ENCODE peak calls at places on chromosomes 12 and 14, in nine cellular contexts. U is astrocyte of the spinal cord, J is hepatocyte, E is left lung, W is transverse colon, D is heart left ventricle, G is tibial nerve, X is NB4, A is kidney. H is an unnamed sample.
A peak's percentile ranks its signal among the peaks of the same experiment; 100 is the strongest.

GRCh38 chr14:77306406-77307098 is 14.1 kb downstream of the POMT2 start:
- DNase-seq in A (no peak), U (peak; percentile 49), W (no peak), D (no peak), J (no peak), X (no peak), E (no peak), G (no peak), H (no peak)

GRCh38 chr14:92619671-92620437 is 106.3 kb downstream of the RIN3 start:
- DNase-seq in W (no peak), X (no peak), E (no peak), J (no peak), D (no peak), U (no peak), G (peak; percentile 26), A (no peak), H (no peak)

GRCh38 chr12:114774181-114774580 is 90.2 kb upstream of the TBX3 start:
- DNase-seq in D (no peak), A (no peak), E (no peak), G (no peak), X (no peak), J (no peak), W (no peak), U (peak; percentile 75), H (peak; percentile 16)

GRCh38 chr12:19695244-19696098 is 256.2 kb downstream of the AEBP2 start:
- DNase-seq in X (peak; percentile 49), A (no peak), E (no peak), W (no peak), U (no peak), G (no peak), D (no peak), J (no peak), H (no peak)

GRCh38 chr14:61609143-61609851 is 86.0 kb upstream of the HIF1A start:
- DNase-seq in U (peak; percentile 77), J (no peak), D (no peak), G (no peak), A (no peak), W (no peak), E (no peak), X (no peak), H (no peak)

GRCh38 chr12:23536293-23536692 is 413.2 kb downstream of the SOX5 start:
- DNase-seq in U (no peak), E (no peak), W (no peak), D (no peak), X (no peak), J (no peak), G (no peak), A (no peak), H (no peak)

GRCh38 chr14:100608064-100608463 is 20.8 kb upstream of the BEGAIN start:
- DNase-seq in D (no peak), X (no peak), A (no peak), E (no peak), W (no peak), J (no peak), G (no peak), U (no peak), H (no peak)

GRCh38 chr14:106141242-106142220 is 615.1 kb downstream of the TMEM121 start:
- DNase-seq in W (no peak), J (no peak), X (peak; percentile 11), A (no peak), E (no peak), D (no peak), G (no peak), U (no peak), H (no peak)

GRCh38 chr12:98274430-98275130 is 240.8 kb upstream of the TMPO start:
- DNase-seq in W (no peak), G (no peak), X (no peak), E (no peak), A (no peak), U (no peak), D (no peak), J (no peak), H (no peak)

DNA sequence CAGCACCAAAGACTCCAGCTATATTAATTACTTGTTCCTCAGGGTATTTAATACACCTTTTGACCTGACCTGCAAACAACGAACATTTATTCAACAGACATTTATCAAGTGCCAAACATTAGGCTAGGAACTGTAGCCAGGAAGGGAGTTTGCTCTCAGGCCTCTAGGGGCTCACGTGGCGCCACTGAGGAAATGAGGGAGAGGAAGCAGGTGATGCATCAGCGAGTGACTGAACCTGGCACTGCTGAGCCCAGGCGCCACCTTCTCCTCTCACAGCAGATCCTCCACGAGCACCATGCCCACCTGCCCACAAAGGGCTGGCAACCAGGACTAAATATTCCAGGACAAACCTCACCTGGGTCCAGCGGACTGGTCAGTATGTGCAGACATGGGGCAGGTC is 50.2 kb downstream of the SETD3 start:
- DNase-seq in U (no peak), J (no peak), X (peak; percentile 6), A (peak; percentile 78), G (no peak), E (no peak), W (no peak), D (no peak), H (peak; percentile 38)
- TF ChIP-seq CTCF in U (peak; percentile 44), J (peak; percentile 20), X (peak; percentile 11), A (peak; percentile 38), G (no peak), E (peak; percentile 10), W (no peak), D (peak; percentile 16), H (peak; percentile 55)

DNA sequence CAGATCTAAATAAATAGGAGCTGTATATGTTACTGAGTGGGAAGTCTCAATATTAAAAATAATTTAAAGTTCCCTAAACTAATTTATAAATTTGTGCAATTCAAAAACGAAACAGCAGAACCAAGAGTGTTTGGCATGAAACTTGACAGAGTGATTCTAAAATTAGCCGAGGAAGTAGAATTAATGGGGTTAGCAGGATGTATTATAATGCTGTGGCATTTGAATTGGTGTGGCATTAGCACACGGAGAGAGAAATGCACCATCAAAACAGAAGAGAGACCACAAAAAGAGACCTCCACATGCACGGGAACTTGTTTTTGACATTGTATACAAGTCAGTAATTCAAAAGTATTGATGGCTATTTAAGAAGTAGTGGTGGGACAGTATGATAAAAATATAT is 366.0 kb upstream of the RGS6 start:
- DNase-seq in J (no peak), W (no peak), G (no peak), D (no peak), A (no peak), X (no peak), E (no peak), U (no peak), H (no peak)
- H3K4me3 ChIP-seq in J (no peak overlapping the region), W (no peak overlapping the region), G (no peak overlapping the region), D (no peak overlapping the region), A (no peak overlapping the region), X (no peak overlapping the region), E (no peak overlapping the region), U (no peak overlapping the region), H (no peak overlapping the region)

GRCh38 chr14:105021656-105022275 is 883 bp upstream of the CDCA4 start:
- DNase-seq in W (peak; percentile 64), J (peak; percentile 73), U (no peak), G (no peak), E (peak; percentile 46), D (peak; percentile 50), A (peak; percentile 83), X (peak; percentile 76), H (peak; percentile 75)

GRCh38 chr14:105022276-105022670 is 1.4 kb upstream of the CDCA4 start:
- DNase-seq in G (no peak), A (no peak), U (no peak), E (no peak), X (no peak), J (no peak), W (no peak), D (no peak), H (no peak)

GRCh38 chr14:105023144-105023543 is 2.3 kb upstream of the CDCA4 start:
- DNase-seq in G (no peak), X (no peak), A (no peak), U (peak; percentile 63), D (no peak), E (no peak), W (no peak), J (no peak), H (no peak)

GRCh38 chr14:105025429-105025828 is 4.5 kb upstream of the CDCA4 start:
- DNase-seq in J (no peak), W (no peak), A (no peak), X (no peak), G (no peak), U (no peak), D (no peak), E (no peak), H (no peak)

DNA sequence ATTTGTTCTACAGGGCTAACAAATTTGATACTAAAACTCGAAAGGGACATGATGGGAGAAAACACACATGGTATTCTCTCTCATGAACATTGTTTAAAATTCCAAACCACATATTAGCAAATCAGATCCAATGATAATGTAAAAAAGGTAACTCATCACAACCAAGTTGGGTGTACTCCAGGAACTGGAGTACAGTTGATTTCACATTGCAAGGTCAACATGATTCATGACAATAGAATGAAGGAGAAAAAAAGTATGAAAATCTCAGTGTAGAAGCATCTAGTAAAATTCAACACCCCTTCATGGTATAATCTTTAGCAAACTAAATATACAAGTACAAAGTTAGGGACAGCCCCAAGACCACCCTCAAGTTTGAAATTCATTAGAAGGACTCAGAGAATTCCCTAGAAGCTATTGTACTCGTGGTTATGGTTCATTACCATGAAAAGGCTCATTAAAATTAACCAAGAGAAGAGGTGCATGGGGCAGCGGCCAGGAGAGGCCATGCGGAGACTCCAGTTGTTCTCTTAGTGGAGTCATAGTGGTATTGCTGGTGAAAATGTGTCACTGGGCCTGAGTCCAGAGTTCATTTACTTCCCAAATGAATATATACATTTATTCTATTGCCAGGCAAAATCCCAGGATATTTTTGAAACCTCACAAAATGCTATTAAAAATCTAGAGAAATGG is 3.1 kb upstream of the CDCA4 start:
- DNase-seq in J (no peak), W (no peak), A (no peak), X (no peak), G (no peak), E (no peak), U (peak; percentile 79), D (no peak), H (no peak)
- TF ChIP-seq CTCF in J (no peak), W (no peak), A (no peak), X (no peak), G (no peak), E (no peak), U (no peak), D (no peak), H (no peak)

GRCh38 chr14:22598896-22599244 is 770 bp downstream of the ABHD4 start:
- DNase-seq in X (no peak), G (no peak), E (peak; percentile 56), U (peak; percentile 59), J (peak; percentile 83), W (peak; percentile 60), D (no peak), A (no peak), H (peak; percentile 61)

GRCh38 chr14:22597771-22598098 is 365 bp upstream of the ABHD4 start:
- DNase-seq in J (no peak), W (no peak), E (no peak), A (no peak), U (no peak), X (no peak), D (no peak), G (no peak), H (no peak)

GRCh38 chr14:22600027-22600426 is 1.9 kb downstream of the ABHD4 start:
- DNase-seq in W (no peak), G (no peak), A (no peak), D (no peak), E (no peak), J (no peak), U (no peak), X (no peak), H (no peak)

GRCh38 chr14:22598099-22598895 is at the start of gene ABHD4:
- DNase-seq in E (peak; percentile 90), X (peak; percentile 47), J (peak; percentile 91), G (peak; percentile 76), A (peak; percentile 93), W (peak; percentile 89), D (peak; percentile 84), U (peak; percentile 67), H (peak; percentile 74)

GRCh38 chr14:22599349-22599748 is 1.2 kb downstream of the ABHD4 start:
- DNase-seq in X (no peak), W (no peak), D (no peak), A (no peak), E (no peak), U (no peak), G (no peak), J (no peak), H (no peak)
- H3K4me3 ChIP-seq in X (no peak overlapping the region), W (peak overlapping the region; percentile 68), D (peak overlapping the region; percentile 71), A (peak overlapping the region; percentile 91), E (peak overlapping the region; percentile 90), U (peak overlapping the region; percentile 84), G (peak overlapping the region; percentile 77), J (peak overlapping the region; percentile 55), H (peak overlapping the region; percentile 84)